ENCODE peak calls at places on chromosome 13, in ten cellular contexts. One of them, this sample, is unnamed. For H3K27me3, the result is how much of the 10 kb centered on the place peaks cover.

GRCh38 chr13:72208112-72208645 is 341.2 kb upstream of the DACH1 start:
- DNase-seq in Caco-2: no peak
- DNase-seq in pancreas: no peak
- DNase-seq in ascending aorta: no peak
- DNase-seq in tibial artery: no peak
- DNase-seq in body of pancreas: no peak
- DNase-seq in breast epithelium: no peak
- DNase-seq in neural progenitor cell: no peak
- DNase-seq in AG04450: no peak
- DNase-seq in astrocyte: no peak
- DNase-seq in this sample: no peak

GRCh38 chr13:44648392-44649117 is 72.4 kb upstream of the TSC22D1 start:
- DNase-seq in Caco-2: peak
- DNase-seq in pancreas: no peak
- DNase-seq in ascending aorta: no peak
- DNase-seq in tibial artery: no peak
- DNase-seq in body of pancreas: no peak
- DNase-seq in breast epithelium: no peak
- DNase-seq in neural progenitor cell: no peak
- DNase-seq in AG04450: no peak
- DNase-seq in astrocyte: no peak
- DNase-seq in this sample: no peak

GRCh38 chr13:48400820-48401219 is 12.1 kb downstream of the LPAR6 start:
- DNase-seq in Caco-2: peak
- DNase-seq in pancreas: no peak
- DNase-seq in ascending aorta: no peak
- DNase-seq in tibial artery: no peak
- DNase-seq in body of pancreas: no peak
- DNase-seq in breast epithelium: no peak
- DNase-seq in neural progenitor cell: no peak
- DNase-seq in AG04450: no peak
- DNase-seq in astrocyte: peak
- DNase-seq in this sample: no peak

GRCh38 chr13:109949395-109949794 is 163.0 kb upstream of the IRS2 start:
- DNase-seq in Caco-2: no peak
- DNase-seq in pancreas: no peak
- DNase-seq in ascending aorta: no peak
- DNase-seq in tibial artery: no peak
- DNase-seq in body of pancreas: no peak
- DNase-seq in breast epithelium: no peak
- DNase-seq in neural progenitor cell: no peak
- DNase-seq in AG04450: no peak
- DNase-seq in astrocyte: no peak
- DNase-seq in this sample: no peak

GRCh38 chr13:66887088-66887487 is 343.0 kb downstream of the PCDH9 start:
- DNase-seq in Caco-2: no peak
- DNase-seq in pancreas: no peak
- DNase-seq in ascending aorta: no peak
- DNase-seq in tibial artery: no peak
- DNase-seq in body of pancreas: no peak
- DNase-seq in breast epithelium: no peak
- DNase-seq in neural progenitor cell: no peak
- DNase-seq in AG04450: peak
- DNase-seq in astrocyte: peak
- DNase-seq in this sample: no peak

GRCh38 chr13:88071371-88071770 is 400.2 kb downstream of the SLITRK5 start:
- DNase-seq in Caco-2: no peak
- DNase-seq in pancreas: no peak
- DNase-seq in ascending aorta: no peak
- DNase-seq in tibial artery: no peak
- DNase-seq in body of pancreas: no peak
- DNase-seq in breast epithelium: no peak
- DNase-seq in neural progenitor cell: no peak
- DNase-seq in AG04450: no peak
- DNase-seq in astrocyte: no peak
- DNase-seq in this sample: no peak

GRCh38 chr13:69234171-69234570 is 873.5 kb upstream of the ATXN8OS start:
- DNase-seq in Caco-2: no peak
- DNase-seq in pancreas: no peak
- DNase-seq in ascending aorta: no peak
- DNase-seq in tibial artery: no peak
- DNase-seq in body of pancreas: no peak
- DNase-seq in breast epithelium: no peak
- DNase-seq in neural progenitor cell: no peak
- DNase-seq in AG04450: no peak
- DNase-seq in astrocyte: no peak
- DNase-seq in this sample: no peak

GRCh38 chr13:48501705-48502104 is 31.2 kb downstream of the RCBTB2 start:
- DNase-seq in Caco-2: no peak
- DNase-seq in pancreas: no peak
- DNase-seq in ascending aorta: no peak
- DNase-seq in tibial artery: no peak
- DNase-seq in body of pancreas: no peak
- DNase-seq in breast epithelium: no peak
- DNase-seq in neural progenitor cell: no peak
- DNase-seq in AG04450: no peak
- DNase-seq in astrocyte: no peak
- DNase-seq in this sample: no peak

GRCh38 chr13:61795580-61795979 is 379.9 kb upstream of the PCDH20 start:
- DNase-seq in Caco-2: no peak
- DNase-seq in pancreas: no peak
- DNase-seq in ascending aorta: no peak
- DNase-seq in tibial artery: no peak
- DNase-seq in body of pancreas: no peak
- DNase-seq in breast epithelium: no peak
- DNase-seq in neural progenitor cell: no peak
- DNase-seq in AG04450: no peak
- DNase-seq in astrocyte: no peak
- DNase-seq in this sample: no peak

GRCh38 chr13:50761406-50761805 is 82.1 kb downstream of the DLEU7 start:
- DNase-seq in Caco-2: no peak
- DNase-seq in pancreas: no peak
- DNase-seq in ascending aorta: no peak
- DNase-seq in tibial artery: no peak
- DNase-seq in body of pancreas: no peak
- DNase-seq in breast epithelium: no peak
- DNase-seq in neural progenitor cell: no peak
- DNase-seq in AG04450: no peak
- DNase-seq in astrocyte: no peak
- DNase-seq in this sample: no peak

GRCh38 chr13:50951366-50951765 is 41.8 kb downstream of the RNASEH2B start:
- DNase-seq in Caco-2: no peak
- DNase-seq in pancreas: no peak
- DNase-seq in ascending aorta: no peak
- DNase-seq in tibial artery: no peak
- DNase-seq in body of pancreas: no peak
- DNase-seq in breast epithelium: no peak
- DNase-seq in neural progenitor cell: no peak
- DNase-seq in AG04450: peak
- DNase-seq in astrocyte: peak
- DNase-seq in this sample: no peak

GRCh38 chr13:113584870-113585671 is 518 bp downstream of the TFDP1 start:
- DNase-seq in Caco-2: peak
- DNase-seq in pancreas: peak
- DNase-seq in ascending aorta: no peak
- DNase-seq in tibial artery: peak
- DNase-seq in body of pancreas: peak
- DNase-seq in breast epithelium: no peak
- DNase-seq in neural progenitor cell: peak
- DNase-seq in AG04450: no peak
- DNase-seq in astrocyte: no peak
- DNase-seq in this sample: peak

GRCh38 chr13:25018729-25019115 is 77.2 kb upstream of the PABPC3 start:
- DNase-seq in Caco-2: no peak
- DNase-seq in pancreas: no peak
- DNase-seq in ascending aorta: no peak
- DNase-seq in tibial artery: no peak
- DNase-seq in body of pancreas: no peak
- DNase-seq in breast epithelium: no peak
- DNase-seq in neural progenitor cell: peak
- DNase-seq in AG04450: no peak
- DNase-seq in astrocyte: no peak
- DNase-seq in this sample: peak
- H3K27me3 ChIP-seq in Caco-2: under half
- H3K27me3 ChIP-seq in pancreas: under half
- H3K27me3 ChIP-seq in ascending aorta: under half
- H3K27me3 ChIP-seq in tibial artery: under half
- H3K27me3 ChIP-seq in body of pancreas: under half
- H3K27me3 ChIP-seq in breast epithelium: under half
- H3K27me3 ChIP-seq in neural progenitor cell: half or more
- H3K27me3 ChIP-seq in AG04450: under half
- H3K27me3 ChIP-seq in astrocyte: under half
- H3K27me3 ChIP-seq in this sample: under half

GRCh38 chr13:82259284-82259683 is 1623.0 kb downstream of the SLITRK1 start:
- DNase-seq in Caco-2: no peak
- DNase-seq in pancreas: no peak
- DNase-seq in ascending aorta: no peak
- DNase-seq in tibial artery: no peak
- DNase-seq in body of pancreas: no peak
- DNase-seq in breast epithelium: no peak
- DNase-seq in neural progenitor cell: no peak
- DNase-seq in AG04450: no peak
- DNase-seq in astrocyte: no peak
- DNase-seq in this sample: no peak
- TF ChIP-seq CTCF in Caco-2: no peak
- TF ChIP-seq CTCF in pancreas: no peak
- TF ChIP-seq CTCF in ascending aorta: no peak
- TF ChIP-seq CTCF in tibial artery: no peak
- TF ChIP-seq CTCF in body of pancreas: no peak
- TF ChIP-seq CTCF in breast epithelium: no peak
- TF ChIP-seq CTCF in neural progenitor cell: no peak
- TF ChIP-seq CTCF in AG04450: no peak
- TF ChIP-seq CTCF in astrocyte: no peak
- TF ChIP-seq CTCF in this sample: no peak

GRCh38 chr13:78603240-78603947 is at the start of gene POU4F1:
- DNase-seq in Caco-2: peak
- DNase-seq in pancreas: peak
- DNase-seq in ascending aorta: no peak
- DNase-seq in tibial artery: no peak
- DNase-seq in body of pancreas: peak
- DNase-seq in breast epithelium: no peak
- DNase-seq in neural progenitor cell: peak
- DNase-seq in AG04450: no peak
- DNase-seq in astrocyte: no peak
- DNase-seq in this sample: peak

GRCh38 chr13:78600317-78600899 is 2.9 kb downstream of the POU4F1 start:
- DNase-seq in Caco-2: no peak
- DNase-seq in pancreas: no peak
- DNase-seq in ascending aorta: no peak
- DNase-seq in tibial artery: no peak
- DNase-seq in body of pancreas: no peak
- DNase-seq in breast epithelium: no peak
- DNase-seq in neural progenitor cell: peak
- DNase-seq in AG04450: no peak
- DNase-seq in astrocyte: no peak
- DNase-seq in this sample: no peak

GRCh38 chr13:78601124-78601885 is 2.0 kb downstream of the POU4F1 start:
- DNase-seq in Caco-2: no peak
- DNase-seq in pancreas: peak
- DNase-seq in ascending aorta: no peak
- DNase-seq in tibial artery: no peak
- DNase-seq in body of pancreas: no peak
- DNase-seq in breast epithelium: no peak
- DNase-seq in neural progenitor cell: peak
- DNase-seq in AG04450: no peak
- DNase-seq in astrocyte: no peak
- DNase-seq in this sample: no peak

GRCh38 chr13:78602561-78603239 is 652 bp downstream of the POU4F1 start:
- DNase-seq in Caco-2: no peak
- DNase-seq in pancreas: no peak
- DNase-seq in ascending aorta: no peak
- DNase-seq in tibial artery: no peak
- DNase-seq in body of pancreas: no peak
- DNase-seq in breast epithelium: no peak
- DNase-seq in neural progenitor cell: peak
- DNase-seq in AG04450: no peak
- DNase-seq in astrocyte: no peak
- DNase-seq in this sample: peak

GRCh38 chr13:78601886-78602560 is 1.3 kb downstream of the POU4F1 start:
- DNase-seq in Caco-2: no peak
- DNase-seq in pancreas: no peak
- DNase-seq in ascending aorta: no peak
- DNase-seq in tibial artery: no peak
- DNase-seq in body of pancreas: no peak
- DNase-seq in breast epithelium: no peak
- DNase-seq in neural progenitor cell: no peak
- DNase-seq in AG04450: no peak
- DNase-seq in astrocyte: no peak
- DNase-seq in this sample: no peak
- H3K27me3 ChIP-seq in Caco-2: under half
- H3K27me3 ChIP-seq in pancreas: under half
- H3K27me3 ChIP-seq in ascending aorta: half or more
- H3K27me3 ChIP-seq in tibial artery: half or more
- H3K27me3 ChIP-seq in body of pancreas: under half
- H3K27me3 ChIP-seq in breast epithelium: half or more
- H3K27me3 ChIP-seq in neural progenitor cell: half or more
- H3K27me3 ChIP-seq in AG04450: half or more
- H3K27me3 ChIP-seq in astrocyte: half or more
- H3K27me3 ChIP-seq in this sample: under half

GRCh38 chr13:75458696-75459422 is 23.1 kb downstream of the TBC1D4 start:
- DNase-seq in Caco-2: no peak
- DNase-seq in pancreas: peak
- DNase-seq in ascending aorta: no peak
- DNase-seq in tibial artery: no peak
- DNase-seq in body of pancreas: peak
- DNase-seq in breast epithelium: peak
- DNase-seq in neural progenitor cell: peak
- DNase-seq in AG04450: no peak
- DNase-seq in astrocyte: no peak
- DNase-seq in this sample: peak
- TF ChIP-seq CTCF in Caco-2: no peak
- TF ChIP-seq CTCF in pancreas: no peak
- TF ChIP-seq CTCF in ascending aorta: no peak
- TF ChIP-seq CTCF in tibial artery: no peak
- TF ChIP-seq CTCF in body of pancreas: no peak
- TF ChIP-seq CTCF in breast epithelium: no peak
- TF ChIP-seq CTCF in neural progenitor cell: no peak
- TF ChIP-seq CTCF in AG04450: no peak
- TF ChIP-seq CTCF in astrocyte: no peak
- TF ChIP-seq CTCF in this sample: no peak

GRCh38 chr13:100019780-100020356 is 38.3 kb downstream of the ZIC2 start:
- DNase-seq in Caco-2: no peak
- DNase-seq in pancreas: no peak
- DNase-seq in ascending aorta: no peak
- DNase-seq in tibial artery: no peak
- DNase-seq in body of pancreas: no peak
- DNase-seq in breast epithelium: no peak
- DNase-seq in neural progenitor cell: no peak
- DNase-seq in AG04450: no peak
- DNase-seq in astrocyte: no peak
- DNase-seq in this sample: no peak
- H3K27me3 ChIP-seq in Caco-2: under half
- H3K27me3 ChIP-seq in pancreas: under half
- H3K27me3 ChIP-seq in ascending aorta: under half
- H3K27me3 ChIP-seq in tibial artery: under half
- H3K27me3 ChIP-seq in body of pancreas: under half
- H3K27me3 ChIP-seq in breast epithelium: under half
- H3K27me3 ChIP-seq in neural progenitor cell: under half
- H3K27me3 ChIP-seq in AG04450: under half
- H3K27me3 ChIP-seq in astrocyte: under half
- H3K27me3 ChIP-seq in this sample: under half

GRCh38 chr13:94173312-94173854 is 306.1 kb downstream of the DCT start:
- DNase-seq in Caco-2: no peak
- DNase-seq in pancreas: no peak
- DNase-seq in ascending aorta: no peak
- DNase-seq in tibial artery: no peak
- DNase-seq in body of pancreas: no peak
- DNase-seq in breast epithelium: no peak
- DNase-seq in neural progenitor cell: no peak
- DNase-seq in AG04450: peak
- DNase-seq in astrocyte: peak
- DNase-seq in this sample: no peak
- TF ChIP-seq CTCF in Caco-2: no peak
- TF ChIP-seq CTCF in pancreas: no peak
- TF ChIP-seq CTCF in ascending aorta: no peak
- TF ChIP-seq CTCF in tibial artery: no peak
- TF ChIP-seq CTCF in body of pancreas: no peak
- TF ChIP-seq CTCF in breast epithelium: no peak
- TF ChIP-seq CTCF in neural progenitor cell: no peak
- TF ChIP-seq CTCF in AG04450: peak
- TF ChIP-seq CTCF in astrocyte: peak
- TF ChIP-seq CTCF in this sample: no peak